ENCODE peak calls at places on chromosomes 3 and 15, in six cellular contexts. One of them, this sample, is unnamed.

GRCh38 chr3:170484869-170485268 is 66.2 kb downstream of the CLDN11 start:
- DNase-seq in sciatic nerve: no peak
- DNase-seq in cardiac fibroblast: no peak
- DNase-seq in GM03348: no peak
- DNase-seq in activated CD4-positive, alpha-beta T cell treated with anti-CD3 and anti-CD28 coated beads for 48 hours: no peak
- DNase-seq in SHP77: no peak
- DNase-seq in this sample: no peak

GRCh38 chr15:48866141-48866563 is 11.8 kb upstream of the EID1 start:
- DNase-seq in sciatic nerve: no peak
- DNase-seq in cardiac fibroblast: peak; percentile 49
- DNase-seq in GM03348: peak; percentile 27
- DNase-seq in activated CD4-positive, alpha-beta T cell treated with anti-CD3 and anti-CD28 coated beads for 48 hours: no peak
- DNase-seq in SHP77: no peak
- DNase-seq in this sample: no peak

GRCh38 chr3:45640724-45641361 is 46.3 kb downstream of the LIMD1 start:
- DNase-seq in sciatic nerve: no peak
- DNase-seq in cardiac fibroblast: no peak
- DNase-seq in GM03348: no peak
- DNase-seq in activated CD4-positive, alpha-beta T cell treated with anti-CD3 and anti-CD28 coated beads for 48 hours: no peak
- DNase-seq in SHP77: no peak
- DNase-seq in this sample: no peak

GRCh38 chr3:30544811-30545210 is 61.6 kb upstream of the TGFBR2 start:
- DNase-seq in sciatic nerve: no peak
- DNase-seq in cardiac fibroblast: peak; percentile 96
- DNase-seq in GM03348: peak; percentile 66
- DNase-seq in activated CD4-positive, alpha-beta T cell treated with anti-CD3 and anti-CD28 coated beads for 48 hours: peak; percentile 11
- DNase-seq in SHP77: no peak
- DNase-seq in this sample: no peak

GRCh38 chr3:126798521-126798920 is 94.5 kb downstream of the CHCHD6 start:
- DNase-seq in sciatic nerve: no peak
- DNase-seq in cardiac fibroblast: no peak
- DNase-seq in GM03348: no peak
- DNase-seq in activated CD4-positive, alpha-beta T cell treated with anti-CD3 and anti-CD28 coated beads for 48 hours: no peak
- DNase-seq in SHP77: no peak
- DNase-seq in this sample: no peak

GRCh38 chr3:125240496-125240895 is 27.9 kb upstream of the SLC12A8 start:
- DNase-seq in sciatic nerve: no peak
- DNase-seq in cardiac fibroblast: peak; percentile 55
- DNase-seq in GM03348: peak; percentile 13
- DNase-seq in activated CD4-positive, alpha-beta T cell treated with anti-CD3 and anti-CD28 coated beads for 48 hours: no peak
- DNase-seq in SHP77: no peak
- DNase-seq in this sample: no peak

GRCh38 chr3:150210461-150211110 is 197.5 kb upstream of the TSC22D2 start:
- DNase-seq in sciatic nerve: no peak
- DNase-seq in cardiac fibroblast: peak; percentile 7
- DNase-seq in GM03348: no peak
- DNase-seq in activated CD4-positive, alpha-beta T cell treated with anti-CD3 and anti-CD28 coated beads for 48 hours: no peak
- DNase-seq in SHP77: no peak
- DNase-seq in this sample: no peak

GRCh38 chr3:11140054-11140712 is 14.1 kb upstream of the HRH1 start:
- DNase-seq in sciatic nerve: peak; percentile 75
- DNase-seq in cardiac fibroblast: peak; percentile 83
- DNase-seq in GM03348: no peak
- DNase-seq in activated CD4-positive, alpha-beta T cell treated with anti-CD3 and anti-CD28 coated beads for 48 hours: peak; percentile 34
- DNase-seq in SHP77: peak; percentile 80
- DNase-seq in this sample: peak; percentile 2

GRCh38 chr3:114878119-114878839 is 268.8 kb downstream of the ZBTB20 start:
- DNase-seq in sciatic nerve: no peak
- DNase-seq in cardiac fibroblast: peak; percentile 54
- DNase-seq in GM03348: peak; percentile 21
- DNase-seq in activated CD4-positive, alpha-beta T cell treated with anti-CD3 and anti-CD28 coated beads for 48 hours: no peak
- DNase-seq in SHP77: peak; percentile 29
- DNase-seq in this sample: no peak

GRCh38 chr15:48796930-48797329 is 13.9 kb downstream of the CEP152 start:
- DNase-seq in sciatic nerve: no peak
- DNase-seq in cardiac fibroblast: peak; percentile 83
- DNase-seq in GM03348: no peak
- DNase-seq in activated CD4-positive, alpha-beta T cell treated with anti-CD3 and anti-CD28 coated beads for 48 hours: no peak
- DNase-seq in SHP77: no peak
- DNase-seq in this sample: no peak

GRCh38 chr3:184378650-184379374 is 805 bp upstream of the THPO start:
- DNase-seq in sciatic nerve: no peak
- DNase-seq in cardiac fibroblast: no peak
- DNase-seq in GM03348: peak; percentile 11
- DNase-seq in activated CD4-positive, alpha-beta T cell treated with anti-CD3 and anti-CD28 coated beads for 48 hours: no peak
- DNase-seq in SHP77: no peak
- DNase-seq in this sample: no peak

GRCh38 chr3:60053518-60054265 is 1003.9 kb upstream of the CFAP20DC start:
- DNase-seq in sciatic nerve: no peak
- DNase-seq in cardiac fibroblast: peak; percentile 1
- DNase-seq in GM03348: peak; percentile 16
- DNase-seq in activated CD4-positive, alpha-beta T cell treated with anti-CD3 and anti-CD28 coated beads for 48 hours: peak; percentile 78
- DNase-seq in SHP77: no peak
- DNase-seq in this sample: no peak

GRCh38 chr3:126340943-126341754 is 16.1 kb downstream of the KLF15 start:
- DNase-seq in sciatic nerve: peak; percentile 49
- DNase-seq in cardiac fibroblast: no peak
- DNase-seq in GM03348: no peak
- DNase-seq in activated CD4-positive, alpha-beta T cell treated with anti-CD3 and anti-CD28 coated beads for 48 hours: no peak
- DNase-seq in SHP77: no peak
- DNase-seq in this sample: no peak

GRCh38 chr15:31005660-31006059 is 14.2 kb upstream of the MTMR10 start:
- DNase-seq in sciatic nerve: no peak
- DNase-seq in cardiac fibroblast: no peak
- DNase-seq in GM03348: no peak
- DNase-seq in activated CD4-positive, alpha-beta T cell treated with anti-CD3 and anti-CD28 coated beads for 48 hours: no peak
- DNase-seq in SHP77: no peak
- DNase-seq in this sample: no peak

GRCh38 chr3:57948080-57948671 is 60.0 kb upstream of the FLNB start:
- DNase-seq in sciatic nerve: no peak
- DNase-seq in cardiac fibroblast: no peak
- DNase-seq in GM03348: no peak
- DNase-seq in activated CD4-positive, alpha-beta T cell treated with anti-CD3 and anti-CD28 coated beads for 48 hours: no peak
- DNase-seq in SHP77: no peak
- DNase-seq in this sample: no peak

GRCh38 chr3:4977889-4978258 is 1.4 kb upstream of the BHLHE40 start:
- DNase-seq in sciatic nerve: no peak
- DNase-seq in cardiac fibroblast: no peak
- DNase-seq in GM03348: no peak
- DNase-seq in activated CD4-positive, alpha-beta T cell treated with anti-CD3 and anti-CD28 coated beads for 48 hours: peak; percentile 59
- DNase-seq in SHP77: no peak
- DNase-seq in this sample: no peak

GRCh38 chr3:45994661-45995369 is 809 bp downstream of the FYCO1 start:
- DNase-seq in sciatic nerve: no peak
- DNase-seq in cardiac fibroblast: peak; percentile 25
- DNase-seq in GM03348: peak; percentile 46
- DNase-seq in activated CD4-positive, alpha-beta T cell treated with anti-CD3 and anti-CD28 coated beads for 48 hours: peak; percentile 59
- DNase-seq in SHP77: peak; percentile 1
- DNase-seq in this sample: no peak

GRCh38 chr3:176141837-176142236 is 1055.4 kb downstream of the TBL1XR1 start:
- DNase-seq in sciatic nerve: no peak
- DNase-seq in cardiac fibroblast: no peak
- DNase-seq in GM03348: no peak
- DNase-seq in activated CD4-positive, alpha-beta T cell treated with anti-CD3 and anti-CD28 coated beads for 48 hours: no peak
- DNase-seq in SHP77: no peak
- DNase-seq in this sample: no peak

GRCh38 chr3:186162221-186162620 is 53.3 kb upstream of the ETV5 start:
- DNase-seq in sciatic nerve: no peak
- DNase-seq in cardiac fibroblast: peak; percentile 6
- DNase-seq in GM03348: no peak
- DNase-seq in activated CD4-positive, alpha-beta T cell treated with anti-CD3 and anti-CD28 coated beads for 48 hours: no peak
- DNase-seq in SHP77: no peak
- DNase-seq in this sample: no peak

GRCh38 chr15:75202251-75203016 is 752 bp downstream of the C15orf39 start:
- DNase-seq in sciatic nerve: peak; percentile 84
- DNase-seq in cardiac fibroblast: peak; percentile 75
- DNase-seq in GM03348: peak; percentile 88
- DNase-seq in activated CD4-positive, alpha-beta T cell treated with anti-CD3 and anti-CD28 coated beads for 48 hours: peak; percentile 93
- DNase-seq in SHP77: peak; percentile 53
- DNase-seq in this sample: no peak

GRCh38 chr3:129532261-129532660 is 3.8 kb downstream of the RHO start:
- DNase-seq in sciatic nerve: no peak
- DNase-seq in cardiac fibroblast: no peak
- DNase-seq in GM03348: no peak
- DNase-seq in activated CD4-positive, alpha-beta T cell treated with anti-CD3 and anti-CD28 coated beads for 48 hours: no peak
- DNase-seq in SHP77: no peak
- DNase-seq in this sample: no peak

GRCh38 chr15:89666858-89667705 is 11.8 kb upstream of the KIF7 start:
- DNase-seq in sciatic nerve: no peak
- DNase-seq in cardiac fibroblast: no peak
- DNase-seq in GM03348: no peak
- DNase-seq in activated CD4-positive, alpha-beta T cell treated with anti-CD3 and anti-CD28 coated beads for 48 hours: no peak
- DNase-seq in SHP77: no peak
- DNase-seq in this sample: no peak

GRCh38 chr3:175457301-175457700 is 598.2 kb downstream of the NAALADL2 start:
- DNase-seq in sciatic nerve: no peak
- DNase-seq in cardiac fibroblast: no peak
- DNase-seq in GM03348: no peak
- DNase-seq in activated CD4-positive, alpha-beta T cell treated with anti-CD3 and anti-CD28 coated beads for 48 hours: no peak
- DNase-seq in SHP77: no peak
- DNase-seq in this sample: no peak

GRCh38 chr3:120566243-120566980 is 29.7 kb upstream of the NDUFB4 start:
- DNase-seq in sciatic nerve: no peak
- DNase-seq in cardiac fibroblast: no peak
- DNase-seq in GM03348: no peak
- DNase-seq in activated CD4-positive, alpha-beta T cell treated with anti-CD3 and anti-CD28 coated beads for 48 hours: no peak
- DNase-seq in SHP77: peak; percentile 16
- DNase-seq in this sample: no peak

GRCh38 chr3:28347374-28348285 is 891 bp upstream of the ZCWPW2 start:
- DNase-seq in sciatic nerve: no peak
- DNase-seq in cardiac fibroblast: peak; percentile 90
- DNase-seq in GM03348: peak; percentile 26
- DNase-seq in activated CD4-positive, alpha-beta T cell treated with anti-CD3 and anti-CD28 coated beads for 48 hours: no peak
- DNase-seq in SHP77: no peak
- DNase-seq in this sample: no peak

GRCh38 chr15:55255714-55256113 is 33.9 kb downstream of the RAB27A start:
- DNase-seq in sciatic nerve: no peak
- DNase-seq in cardiac fibroblast: no peak
- DNase-seq in GM03348: no peak
- DNase-seq in activated CD4-positive, alpha-beta T cell treated with anti-CD3 and anti-CD28 coated beads for 48 hours: no peak
- DNase-seq in SHP77: no peak
- DNase-seq in this sample: no peak

GRCh38 chr3:169999433-169999832 is 32.8 kb downstream of the SEC62 start:
- DNase-seq in sciatic nerve: no peak
- DNase-seq in cardiac fibroblast: no peak
- DNase-seq in GM03348: no peak
- DNase-seq in activated CD4-positive, alpha-beta T cell treated with anti-CD3 and anti-CD28 coated beads for 48 hours: peak; percentile 17
- DNase-seq in SHP77: no peak
- DNase-seq in this sample: no peak

GRCh38 chr3:66499881-66500574 is 794 bp downstream of the LRIG1 start:
- DNase-seq in sciatic nerve: peak; percentile 72
- DNase-seq in cardiac fibroblast: peak; percentile 20
- DNase-seq in GM03348: peak; percentile 47
- DNase-seq in activated CD4-positive, alpha-beta T cell treated with anti-CD3 and anti-CD28 coated beads for 48 hours: peak; percentile 55
- DNase-seq in SHP77: no peak
- DNase-seq in this sample: no peak

GRCh38 chr3:131303848-131304247 is 77.7 kb upstream of the NUDT16 start:
- DNase-seq in sciatic nerve: no peak
- DNase-seq in cardiac fibroblast: peak; percentile 59
- DNase-seq in GM03348: no peak
- DNase-seq in activated CD4-positive, alpha-beta T cell treated with anti-CD3 and anti-CD28 coated beads for 48 hours: no peak
- DNase-seq in SHP77: no peak
- DNase-seq in this sample: no peak

GRCh38 chr15:36798789-36799188 is 219.4 kb downstream of the CDIN1 start:
- DNase-seq in sciatic nerve: no peak
- DNase-seq in cardiac fibroblast: no peak
- DNase-seq in GM03348: peak; percentile 29
- DNase-seq in activated CD4-positive, alpha-beta T cell treated with anti-CD3 and anti-CD28 coated beads for 48 hours: no peak
- DNase-seq in SHP77: no peak
- DNase-seq in this sample: no peak

GRCh38 chr3:115072265-115073008 is 74.7 kb downstream of the ZBTB20 start:
- DNase-seq in sciatic nerve: no peak
- DNase-seq in cardiac fibroblast: peak; percentile 62
- DNase-seq in GM03348: peak; percentile 19
- DNase-seq in activated CD4-positive, alpha-beta T cell treated with anti-CD3 and anti-CD28 coated beads for 48 hours: no peak
- DNase-seq in SHP77: no peak
- DNase-seq in this sample: peak; percentile 68

GRCh38 chr3:148757238-148757930 is 59.7 kb downstream of the AGTR1 start:
- DNase-seq in sciatic nerve: no peak
- DNase-seq in cardiac fibroblast: peak; percentile 82
- DNase-seq in GM03348: peak; percentile 76
- DNase-seq in activated CD4-positive, alpha-beta T cell treated with anti-CD3 and anti-CD28 coated beads for 48 hours: no peak
- DNase-seq in SHP77: no peak
- DNase-seq in this sample: no peak

This sample was measured in DMS153.